ENCODE peak calls at places on chromosomes 12 and 14, in four cellular contexts. One of them, this sample, is unnamed.

GRCh38 chr12:29725587-29726320 is 58.0 kb downstream of the TMTC1 start:
- DNase-seq in stimulated activated naive CD8-positive, alpha-beta T cell treated with anti-CD3 and anti-CD28 coated beads, Interleukin-15, Interleukin-2, amounts not matched to agents 100 U/mL and 50 U/mL, for 24 hours: no peak
- DNase-seq in heart left ventricle: peak
- DNase-seq in stimulated activated CD4-positive, alpha-beta T cell treated with anti-CD3 and anti-CD28 coated beads, Interleukin-4, amount 100 ng/mL, for 24 hours: no peak
- DNase-seq in this sample: peak

GRCh38 chr12:117559978-117560377 is 198.6 kb upstream of the NOS1 start:
- DNase-seq in stimulated activated CD4-positive, alpha-beta T cell treated with anti-CD3 and anti-CD28 coated beads, Interleukin-4, amount 100 ng/mL, for 24 hours: no peak
- DNase-seq in stimulated activated naive CD8-positive, alpha-beta T cell treated with anti-CD3 and anti-CD28 coated beads, Interleukin-15, Interleukin-2, amounts not matched to agents 100 U/mL and 50 U/mL, for 24 hours: no peak
- DNase-seq in heart left ventricle: no peak
- DNase-seq in this sample: no peak

GRCh38 chr12:96256672-96257361 is 62.6 kb downstream of the ELK3 start:
- DNase-seq in stimulated activated naive CD8-positive, alpha-beta T cell treated with anti-CD3 and anti-CD28 coated beads, Interleukin-15, Interleukin-2, amounts not matched to agents 100 U/mL and 50 U/mL, for 24 hours: no peak
- DNase-seq in heart left ventricle: no peak
- DNase-seq in stimulated activated CD4-positive, alpha-beta T cell treated with anti-CD3 and anti-CD28 coated beads, Interleukin-4, amount 100 ng/mL, for 24 hours: no peak
- DNase-seq in this sample: no peak

GRCh38 chr12:6632026-6632978 is 3.5 kb downstream of the LPAR5 start:
- DNase-seq in stimulated activated CD4-positive, alpha-beta T cell treated with anti-CD3 and anti-CD28 coated beads, Interleukin-4, amount 100 ng/mL, for 24 hours: peak
- DNase-seq in heart left ventricle: no peak
- DNase-seq in stimulated activated naive CD8-positive, alpha-beta T cell treated with anti-CD3 and anti-CD28 coated beads, Interleukin-15, Interleukin-2, amounts not matched to agents 100 U/mL and 50 U/mL, for 24 hours: peak
- DNase-seq in this sample: no peak

GRCh38 chr14:65164068-65164824 is 61.9 kb upstream of the MAX start:
- DNase-seq in stimulated activated naive CD8-positive, alpha-beta T cell treated with anti-CD3 and anti-CD28 coated beads, Interleukin-15, Interleukin-2, amounts not matched to agents 100 U/mL and 50 U/mL, for 24 hours: peak
- DNase-seq in stimulated activated CD4-positive, alpha-beta T cell treated with anti-CD3 and anti-CD28 coated beads, Interleukin-4, amount 100 ng/mL, for 24 hours: peak
- DNase-seq in heart left ventricle: no peak
- DNase-seq in this sample: no peak

GRCh38 chr14:56195727-56196126 is 77.5 kb downstream of the PELI2 start:
- DNase-seq in heart left ventricle: no peak
- DNase-seq in stimulated activated CD4-positive, alpha-beta T cell treated with anti-CD3 and anti-CD28 coated beads, Interleukin-4, amount 100 ng/mL, for 24 hours: peak
- DNase-seq in stimulated activated naive CD8-positive, alpha-beta T cell treated with anti-CD3 and anti-CD28 coated beads, Interleukin-15, Interleukin-2, amounts not matched to agents 100 U/mL and 50 U/mL, for 24 hours: peak
- DNase-seq in this sample: no peak

GRCh38 chr12:9798008-9798619 is 29.2 kb upstream of the KLRF1 start:
- DNase-seq in stimulated activated CD4-positive, alpha-beta T cell treated with anti-CD3 and anti-CD28 coated beads, Interleukin-4, amount 100 ng/mL, for 24 hours: peak
- DNase-seq in stimulated activated naive CD8-positive, alpha-beta T cell treated with anti-CD3 and anti-CD28 coated beads, Interleukin-15, Interleukin-2, amounts not matched to agents 100 U/mL and 50 U/mL, for 24 hours: peak
- DNase-seq in heart left ventricle: no peak
- DNase-seq in this sample: no peak

GRCh38 chr14:32998433-32998832 is 59.8 kb downstream of the NPAS3 start:
- DNase-seq in stimulated activated naive CD8-positive, alpha-beta T cell treated with anti-CD3 and anti-CD28 coated beads, Interleukin-15, Interleukin-2, amounts not matched to agents 100 U/mL and 50 U/mL, for 24 hours: no peak
- DNase-seq in stimulated activated CD4-positive, alpha-beta T cell treated with anti-CD3 and anti-CD28 coated beads, Interleukin-4, amount 100 ng/mL, for 24 hours: no peak
- DNase-seq in heart left ventricle: no peak
- DNase-seq in this sample: no peak

GRCh38 chr14:61524211-61524806 is 171.0 kb upstream of the HIF1A start:
- DNase-seq in heart left ventricle: no peak
- DNase-seq in stimulated activated CD4-positive, alpha-beta T cell treated with anti-CD3 and anti-CD28 coated beads, Interleukin-4, amount 100 ng/mL, for 24 hours: no peak
- DNase-seq in stimulated activated naive CD8-positive, alpha-beta T cell treated with anti-CD3 and anti-CD28 coated beads, Interleukin-15, Interleukin-2, amounts not matched to agents 100 U/mL and 50 U/mL, for 24 hours: no peak
- DNase-seq in this sample: no peak

GRCh38 chr14:74652541-74652940 is 40.5 kb upstream of the LTBP2 start:
- DNase-seq in heart left ventricle: no peak
- DNase-seq in stimulated activated CD4-positive, alpha-beta T cell treated with anti-CD3 and anti-CD28 coated beads, Interleukin-4, amount 100 ng/mL, for 24 hours: no peak
- DNase-seq in stimulated activated naive CD8-positive, alpha-beta T cell treated with anti-CD3 and anti-CD28 coated beads, Interleukin-15, Interleukin-2, amounts not matched to agents 100 U/mL and 50 U/mL, for 24 hours: no peak
- DNase-seq in this sample: no peak

GRCh38 chr12:75850751-75851462 is 180.7 kb downstream of the PHLDA1 start:
- DNase-seq in stimulated activated CD4-positive, alpha-beta T cell treated with anti-CD3 and anti-CD28 coated beads, Interleukin-4, amount 100 ng/mL, for 24 hours: no peak
- DNase-seq in heart left ventricle: no peak
- DNase-seq in stimulated activated naive CD8-positive, alpha-beta T cell treated with anti-CD3 and anti-CD28 coated beads, Interleukin-15, Interleukin-2, amounts not matched to agents 100 U/mL and 50 U/mL, for 24 hours: no peak
- DNase-seq in this sample: no peak

GRCh38 chr12:45273717-45274271 is 57.9 kb downstream of the ANO6 start:
- DNase-seq in heart left ventricle: peak
- DNase-seq in stimulated activated naive CD8-positive, alpha-beta T cell treated with anti-CD3 and anti-CD28 coated beads, Interleukin-15, Interleukin-2, amounts not matched to agents 100 U/mL and 50 U/mL, for 24 hours: no peak
- DNase-seq in stimulated activated CD4-positive, alpha-beta T cell treated with anti-CD3 and anti-CD28 coated beads, Interleukin-4, amount 100 ng/mL, for 24 hours: no peak
- DNase-seq in this sample: peak

GRCh38 chr14:59301354-59301753 is 112.9 kb downstream of the DAAM1 start:
- DNase-seq in stimulated activated CD4-positive, alpha-beta T cell treated with anti-CD3 and anti-CD28 coated beads, Interleukin-4, amount 100 ng/mL, for 24 hours: no peak
- DNase-seq in heart left ventricle: no peak
- DNase-seq in stimulated activated naive CD8-positive, alpha-beta T cell treated with anti-CD3 and anti-CD28 coated beads, Interleukin-15, Interleukin-2, amounts not matched to agents 100 U/mL and 50 U/mL, for 24 hours: peak
- DNase-seq in this sample: no peak

GRCh38 chr14:74655597-74656389 is 43.8 kb upstream of the LTBP2 start:
- DNase-seq in stimulated activated CD4-positive, alpha-beta T cell treated with anti-CD3 and anti-CD28 coated beads, Interleukin-4, amount 100 ng/mL, for 24 hours: no peak
- DNase-seq in heart left ventricle: no peak
- DNase-seq in stimulated activated naive CD8-positive, alpha-beta T cell treated with anti-CD3 and anti-CD28 coated beads, Interleukin-15, Interleukin-2, amounts not matched to agents 100 U/mL and 50 U/mL, for 24 hours: no peak
- DNase-seq in this sample: no peak

GRCh38 chr14:99506269-99506668 is 25.1 kb downstream of the CCNK start:
- DNase-seq in stimulated activated CD4-positive, alpha-beta T cell treated with anti-CD3 and anti-CD28 coated beads, Interleukin-4, amount 100 ng/mL, for 24 hours: no peak
- DNase-seq in stimulated activated naive CD8-positive, alpha-beta T cell treated with anti-CD3 and anti-CD28 coated beads, Interleukin-15, Interleukin-2, amounts not matched to agents 100 U/mL and 50 U/mL, for 24 hours: no peak
- DNase-seq in heart left ventricle: peak
- DNase-seq in this sample: no peak

GRCh38 chr12:26226119-26226518 is 30.7 kb downstream of the SSPN start:
- DNase-seq in stimulated activated CD4-positive, alpha-beta T cell treated with anti-CD3 and anti-CD28 coated beads, Interleukin-4, amount 100 ng/mL, for 24 hours: no peak
- DNase-seq in stimulated activated naive CD8-positive, alpha-beta T cell treated with anti-CD3 and anti-CD28 coated beads, Interleukin-15, Interleukin-2, amounts not matched to agents 100 U/mL and 50 U/mL, for 24 hours: no peak
- DNase-seq in heart left ventricle: no peak
- DNase-seq in this sample: no peak

GRCh38 chr12:1293901-1294300 is 300.5 kb downstream of the FBXL14 start:
- DNase-seq in heart left ventricle: no peak
- DNase-seq in stimulated activated naive CD8-positive, alpha-beta T cell treated with anti-CD3 and anti-CD28 coated beads, Interleukin-15, Interleukin-2, amounts not matched to agents 100 U/mL and 50 U/mL, for 24 hours: no peak
- DNase-seq in stimulated activated CD4-positive, alpha-beta T cell treated with anti-CD3 and anti-CD28 coated beads, Interleukin-4, amount 100 ng/mL, for 24 hours: no peak
- DNase-seq in this sample: no peak

GRCh38 chr14:97771340-97772045 is 974.3 kb downstream of the VRK1 start:
- DNase-seq in stimulated activated naive CD8-positive, alpha-beta T cell treated with anti-CD3 and anti-CD28 coated beads, Interleukin-15, Interleukin-2, amounts not matched to agents 100 U/mL and 50 U/mL, for 24 hours: no peak
- DNase-seq in heart left ventricle: no peak
- DNase-seq in stimulated activated CD4-positive, alpha-beta T cell treated with anti-CD3 and anti-CD28 coated beads, Interleukin-4, amount 100 ng/mL, for 24 hours: no peak
- DNase-seq in this sample: no peak

GRCh38 chr14:68380304-68380840 is 412.5 kb downstream of the ZFP36L1 start:
- DNase-seq in stimulated activated CD4-positive, alpha-beta T cell treated with anti-CD3 and anti-CD28 coated beads, Interleukin-4, amount 100 ng/mL, for 24 hours: no peak
- DNase-seq in heart left ventricle: no peak
- DNase-seq in stimulated activated naive CD8-positive, alpha-beta T cell treated with anti-CD3 and anti-CD28 coated beads, Interleukin-15, Interleukin-2, amounts not matched to agents 100 U/mL and 50 U/mL, for 24 hours: no peak
- DNase-seq in this sample: no peak

GRCh38 chr14:73026243-73026844 is 562 bp downstream of the ZFYVE1 start:
- DNase-seq in stimulated activated naive CD8-positive, alpha-beta T cell treated with anti-CD3 and anti-CD28 coated beads, Interleukin-15, Interleukin-2, amounts not matched to agents 100 U/mL and 50 U/mL, for 24 hours: no peak
- DNase-seq in stimulated activated CD4-positive, alpha-beta T cell treated with anti-CD3 and anti-CD28 coated beads, Interleukin-4, amount 100 ng/mL, for 24 hours: no peak
- DNase-seq in heart left ventricle: no peak
- DNase-seq in this sample: no peak

GRCh38 chr12:53101931-53102781 is 1.1 kb upstream of the SOAT2 start:
- DNase-seq in stimulated activated CD4-positive, alpha-beta T cell treated with anti-CD3 and anti-CD28 coated beads, Interleukin-4, amount 100 ng/mL, for 24 hours: no peak
- DNase-seq in stimulated activated naive CD8-positive, alpha-beta T cell treated with anti-CD3 and anti-CD28 coated beads, Interleukin-15, Interleukin-2, amounts not matched to agents 100 U/mL and 50 U/mL, for 24 hours: no peak
- DNase-seq in heart left ventricle: no peak
- DNase-seq in this sample: no peak

GRCh38 chr12:67288561-67288960 is 19.4 kb downstream of the CAND1 start:
- DNase-seq in heart left ventricle: no peak
- DNase-seq in stimulated activated CD4-positive, alpha-beta T cell treated with anti-CD3 and anti-CD28 coated beads, Interleukin-4, amount 100 ng/mL, for 24 hours: no peak
- DNase-seq in stimulated activated naive CD8-positive, alpha-beta T cell treated with anti-CD3 and anti-CD28 coated beads, Interleukin-15, Interleukin-2, amounts not matched to agents 100 U/mL and 50 U/mL, for 24 hours: no peak
- DNase-seq in this sample: no peak

GRCh38 chr14:75453817-75454434 is 26.1 kb downstream of the JDP2 start:
- DNase-seq in stimulated activated CD4-positive, alpha-beta T cell treated with anti-CD3 and anti-CD28 coated beads, Interleukin-4, amount 100 ng/mL, for 24 hours: no peak
- DNase-seq in stimulated activated naive CD8-positive, alpha-beta T cell treated with anti-CD3 and anti-CD28 coated beads, Interleukin-15, Interleukin-2, amounts not matched to agents 100 U/mL and 50 U/mL, for 24 hours: peak
- DNase-seq in heart left ventricle: no peak
- DNase-seq in this sample: no peak

GRCh38 chr14:92122351-92122677 is 545 bp downstream of the CPSF2 start:
- DNase-seq in stimulated activated CD4-positive, alpha-beta T cell treated with anti-CD3 and anti-CD28 coated beads, Interleukin-4, amount 100 ng/mL, for 24 hours: peak
- DNase-seq in heart left ventricle: peak
- DNase-seq in stimulated activated naive CD8-positive, alpha-beta T cell treated with anti-CD3 and anti-CD28 coated beads, Interleukin-15, Interleukin-2, amounts not matched to agents 100 U/mL and 50 U/mL, for 24 hours: peak
- DNase-seq in this sample: no peak

GRCh38 chr12:68336754-68337343 is 4.7 kb upstream of the MDM1 start:
- DNase-seq in stimulated activated CD4-positive, alpha-beta T cell treated with anti-CD3 and anti-CD28 coated beads, Interleukin-4, amount 100 ng/mL, for 24 hours: no peak
- DNase-seq in heart left ventricle: no peak
- DNase-seq in stimulated activated naive CD8-positive, alpha-beta T cell treated with anti-CD3 and anti-CD28 coated beads, Interleukin-15, Interleukin-2, amounts not matched to agents 100 U/mL and 50 U/mL, for 24 hours: no peak
- DNase-seq in this sample: no peak

GRCh38 chr14:99274346-99275221 is 2.6 kb upstream of the BCL11B start:
- DNase-seq in heart left ventricle: peak
- DNase-seq in stimulated activated CD4-positive, alpha-beta T cell treated with anti-CD3 and anti-CD28 coated beads, Interleukin-4, amount 100 ng/mL, for 24 hours: peak
- DNase-seq in stimulated activated naive CD8-positive, alpha-beta T cell treated with anti-CD3 and anti-CD28 coated beads, Interleukin-15, Interleukin-2, amounts not matched to agents 100 U/mL and 50 U/mL, for 24 hours: peak
- DNase-seq in this sample: peak

GRCh38 chr12:124927325-124928094 is 13.1 kb upstream of the UBC start:
- DNase-seq in heart left ventricle: peak
- DNase-seq in stimulated activated naive CD8-positive, alpha-beta T cell treated with anti-CD3 and anti-CD28 coated beads, Interleukin-15, Interleukin-2, amounts not matched to agents 100 U/mL and 50 U/mL, for 24 hours: peak
- DNase-seq in stimulated activated CD4-positive, alpha-beta T cell treated with anti-CD3 and anti-CD28 coated beads, Interleukin-4, amount 100 ng/mL, for 24 hours: peak
- DNase-seq in this sample: peak

GRCh38 chr14:65226824-65227604 is 124.7 kb upstream of the MAX start:
- DNase-seq in heart left ventricle: no peak
- DNase-seq in stimulated activated CD4-positive, alpha-beta T cell treated with anti-CD3 and anti-CD28 coated beads, Interleukin-4, amount 100 ng/mL, for 24 hours: no peak
- DNase-seq in stimulated activated naive CD8-positive, alpha-beta T cell treated with anti-CD3 and anti-CD28 coated beads, Interleukin-15, Interleukin-2, amounts not matched to agents 100 U/mL and 50 U/mL, for 24 hours: no peak
- DNase-seq in this sample: no peak

GRCh38 chr14:104135904-104136471 is 2.4 kb upstream of the KIF26A start:
- DNase-seq in heart left ventricle: peak
- DNase-seq in stimulated activated naive CD8-positive, alpha-beta T cell treated with anti-CD3 and anti-CD28 coated beads, Interleukin-15, Interleukin-2, amounts not matched to agents 100 U/mL and 50 U/mL, for 24 hours: no peak
- DNase-seq in stimulated activated CD4-positive, alpha-beta T cell treated with anti-CD3 and anti-CD28 coated beads, Interleukin-4, amount 100 ng/mL, for 24 hours: no peak
- DNase-seq in this sample: no peak

GRCh38 chr12:65566776-65567175 is 257.5 kb upstream of the HMGA2 start:
- DNase-seq in stimulated activated CD4-positive, alpha-beta T cell treated with anti-CD3 and anti-CD28 coated beads, Interleukin-4, amount 100 ng/mL, for 24 hours: no peak
- DNase-seq in heart left ventricle: no peak
- DNase-seq in stimulated activated naive CD8-positive, alpha-beta T cell treated with anti-CD3 and anti-CD28 coated beads, Interleukin-15, Interleukin-2, amounts not matched to agents 100 U/mL and 50 U/mL, for 24 hours: no peak
- DNase-seq in this sample: no peak

GRCh38 chr14:91303091-91303923 is 58.8 kb upstream of the GPR68 start:
- DNase-seq in stimulated activated naive CD8-positive, alpha-beta T cell treated with anti-CD3 and anti-CD28 coated beads, Interleukin-15, Interleukin-2, amounts not matched to agents 100 U/mL and 50 U/mL, for 24 hours: peak
- DNase-seq in stimulated activated CD4-positive, alpha-beta T cell treated with anti-CD3 and anti-CD28 coated beads, Interleukin-4, amount 100 ng/mL, for 24 hours: peak
- DNase-seq in heart left ventricle: peak
- DNase-seq in this sample: no peak

GRCh38 chr12:27291862-27292261 is 40.8 kb upstream of the BMAL2 start:
- DNase-seq in stimulated activated naive CD8-positive, alpha-beta T cell treated with anti-CD3 and anti-CD28 coated beads, Interleukin-15, Interleukin-2, amounts not matched to agents 100 U/mL and 50 U/mL, for 24 hours: no peak
- DNase-seq in heart left ventricle: no peak
- DNase-seq in stimulated activated CD4-positive, alpha-beta T cell treated with anti-CD3 and anti-CD28 coated beads, Interleukin-4, amount 100 ng/mL, for 24 hours: no peak
- DNase-seq in this sample: no peak

GRCh38 chr14:62162998-62163589 is 400.9 kb downstream of the SNAPC1 start:
- DNase-seq in heart left ventricle: no peak
- DNase-seq in stimulated activated CD4-positive, alpha-beta T cell treated with anti-CD3 and anti-CD28 coated beads, Interleukin-4, amount 100 ng/mL, for 24 hours: peak
- DNase-seq in stimulated activated naive CD8-positive, alpha-beta T cell treated with anti-CD3 and anti-CD28 coated beads, Interleukin-15, Interleukin-2, amounts not matched to agents 100 U/mL and 50 U/mL, for 24 hours: no peak
- DNase-seq in this sample: no peak

GRCh38 chr12:111076611-111077451 is 156.5 kb upstream of the MYL2 start:
- DNase-seq in heart left ventricle: no peak
- DNase-seq in stimulated activated CD4-positive, alpha-beta T cell treated with anti-CD3 and anti-CD28 coated beads, Interleukin-4, amount 100 ng/mL, for 24 hours: no peak
- DNase-seq in stimulated activated naive CD8-positive, alpha-beta T cell treated with anti-CD3 and anti-CD28 coated beads, Interleukin-15, Interleukin-2, amounts not matched to agents 100 U/mL and 50 U/mL, for 24 hours: no peak
- DNase-seq in this sample: no peak

GRCh38 chr12:26287666-26288408 is 92.5 kb downstream of the SSPN start:
- DNase-seq in heart left ventricle: peak
- DNase-seq in stimulated activated naive CD8-positive, alpha-beta T cell treated with anti-CD3 and anti-CD28 coated beads, Interleukin-15, Interleukin-2, amounts not matched to agents 100 U/mL and 50 U/mL, for 24 hours: no peak
- DNase-seq in stimulated activated CD4-positive, alpha-beta T cell treated with anti-CD3 and anti-CD28 coated beads, Interleukin-4, amount 100 ng/mL, for 24 hours: no peak
- DNase-seq in this sample: peak

GRCh38 chr14:104512771-104513640 is 66.6 kb upstream of the C14orf180 start:
- DNase-seq in heart left ventricle: no peak
- DNase-seq in stimulated activated naive CD8-positive, alpha-beta T cell treated with anti-CD3 and anti-CD28 coated beads, Interleukin-15, Interleukin-2, amounts not matched to agents 100 U/mL and 50 U/mL, for 24 hours: no peak
- DNase-seq in stimulated activated CD4-positive, alpha-beta T cell treated with anti-CD3 and anti-CD28 coated beads, Interleukin-4, amount 100 ng/mL, for 24 hours: no peak
- DNase-seq in this sample: no peak

GRCh38 chr14:89746654-89747053 is 207.9 kb downstream of the EFCAB11 start:
- DNase-seq in stimulated activated naive CD8-positive, alpha-beta T cell treated with anti-CD3 and anti-CD28 coated beads, Interleukin-15, Interleukin-2, amounts not matched to agents 100 U/mL and 50 U/mL, for 24 hours: no peak
- DNase-seq in heart left ventricle: no peak
- DNase-seq in stimulated activated CD4-positive, alpha-beta T cell treated with anti-CD3 and anti-CD28 coated beads, Interleukin-4, amount 100 ng/mL, for 24 hours: no peak
- DNase-seq in this sample: no peak

GRCh38 chr12:128387811-128388422 is 120.9 kb downstream of the TMEM132C start:
- DNase-seq in heart left ventricle: peak
- DNase-seq in stimulated activated naive CD8-positive, alpha-beta T cell treated with anti-CD3 and anti-CD28 coated beads, Interleukin-15, Interleukin-2, amounts not matched to agents 100 U/mL and 50 U/mL, for 24 hours: peak
- DNase-seq in stimulated activated CD4-positive, alpha-beta T cell treated with anti-CD3 and anti-CD28 coated beads, Interleukin-4, amount 100 ng/mL, for 24 hours: no peak
- DNase-seq in this sample: no peak

GRCh38 chr12:56990648-56991318 is 15.6 kb downstream of the ZBTB39 start:
- DNase-seq in heart left ventricle: no peak
- DNase-seq in stimulated activated naive CD8-positive, alpha-beta T cell treated with anti-CD3 and anti-CD28 coated beads, Interleukin-15, Interleukin-2, amounts not matched to agents 100 U/mL and 50 U/mL, for 24 hours: no peak
- DNase-seq in stimulated activated CD4-positive, alpha-beta T cell treated with anti-CD3 and anti-CD28 coated beads, Interleukin-4, amount 100 ng/mL, for 24 hours: no peak
- DNase-seq in this sample: no peak